ENCODE peak calls at places on chromosomes 2 and 18, in ten cellular contexts. W is DMS 273 treated with DMSO at 0.1 percent for 48 hours; E is NCI-H748 treated with DMSO at 0.1 percent for 48 hours; I is fibroblast of lung; V is choroid plexus epithelial cell; M is dorsolateral prefrontal cortex; X is NCI-H82; T is CD4-positive, CD25-positive, alpha-beta regulatory T cell; A is HuH-7.5; C is BE2C. R is an unnamed sample.
A peak's percentile ranks its signal among the peaks of the same experiment; 100 is the strongest.

GRCh38 chr2:226970362-226970761 is 134.5 kb downstream of the RHBDD1 start:
- DNase-seq in W (no peak), E (no peak), I (no peak), V (no peak), M (no peak), X (no peak), T (no peak), A (no peak), C (no peak), R (no peak)

GRCh38 chr18:7926526-7926925 is 359.4 kb downstream of the PTPRM start:
- DNase-seq in W (no peak), E (peak; percentile 80), I (no peak), V (peak; percentile 43), M (no peak), X (peak; percentile 65), T (no peak), A (peak; percentile 19), C (no peak), R (no peak)

GRCh38 chr18:7590800-7591560 is 23.9 kb downstream of the PTPRM start:
- DNase-seq in W (no peak), E (no peak), I (peak; percentile 37), V (peak; percentile 25), M (no peak), X (peak; percentile 94), T (no peak), A (no peak), C (no peak), R (no peak)

GRCh38 chr2:72901426-72901825 is 14.2 kb downstream of the SPR start:
- DNase-seq in W (no peak), E (no peak), I (no peak), V (no peak), M (no peak), X (peak; percentile 79), T (no peak), A (no peak), C (no peak), R (no peak)

GRCh38 chr2:191352536-191352935 is 107.3 kb downstream of the MYO1B start:
- DNase-seq in W (no peak), E (no peak), I (peak; percentile 92), V (peak; percentile 80), M (no peak), X (no peak), T (no peak), A (no peak), C (no peak), R (no peak)

GRCh38 chr2:113216891-113217454 is 43.2 kb downstream of the PSD4 start:
- DNase-seq in W (no peak), E (no peak), I (peak; percentile 34), V (peak; percentile 57), M (no peak), X (no peak), T (no peak), A (no peak), C (no peak), R (no peak)

GRCh38 chr2:181741756-181742155 is 61.4 kb upstream of the NEUROD1 start:
- DNase-seq in W (no peak), E (no peak), I (peak; percentile 47), V (peak; percentile 25), M (no peak), X (no peak), T (no peak), A (no peak), C (no peak), R (no peak)

GRCh38 chr2:96267159-96267971 is 1.3 kb downstream of the CIAO1 start:
- DNase-seq in W (no peak), E (no peak), I (peak; percentile 25), V (peak; percentile 55), M (no peak), X (peak; percentile 72), T (peak; percentile 31), A (peak; percentile 64), C (peak; percentile 51), R (no peak)

GRCh38 chr18:50282521-50283335 is 1.4 kb upstream of the MBD1 start:
- DNase-seq in W (no peak), E (no peak), I (no peak), V (no peak), M (no peak), X (no peak), T (no peak), A (no peak), C (no peak), R (peak; percentile 63)

GRCh38 chr2:159960413-159960812 is 102.0 kb downstream of the PLA2R1 start:
- DNase-seq in W (no peak), E (no peak), I (peak; percentile 93), V (peak; percentile 93), M (no peak), X (no peak), T (no peak), A (no peak), C (no peak), R (no peak)

GRCh38 chr2:220660277-220661155 is 911.6 kb downstream of the EPHA4 start:
- DNase-seq in W (no peak), E (no peak), I (no peak), V (no peak), M (no peak), X (no peak), T (no peak), A (no peak), C (no peak), R (no peak)

GRCh38 chr2:206423147-206423546 is 20.2 kb upstream of the ADAM23 start:
- DNase-seq in W (no peak), E (peak; percentile 35), I (peak; percentile 14), V (peak; percentile 69), M (no peak), X (peak; percentile 73), T (no peak), A (no peak), C (peak; percentile 54), R (no peak)

GRCh38 chr18:48922801-48923730 is 27.7 kb downstream of the SMAD7 start:
- DNase-seq in W (no peak), E (no peak), I (peak; percentile 97), V (peak; percentile 78), M (no peak), X (no peak), T (no peak), A (no peak), C (no peak), R (peak; percentile 73)

GRCh38 chr2:234306426-234307173 is 190.3 kb downstream of the ARL4C start:
- DNase-seq in W (no peak), E (no peak), I (no peak), V (no peak), M (no peak), X (no peak), T (no peak), A (no peak), C (no peak), R (no peak)

GRCh38 chr18:12234451-12235190 is 19.5 kb upstream of the CIDEA start:
- DNase-seq in W (no peak), E (no peak), I (no peak), V (no peak), M (no peak), X (no peak), T (no peak), A (peak; percentile 1), C (no peak), R (no peak)

GRCh38 chr2:45173513-45173912 is 164.3 kb upstream of the SIX2 start:
- DNase-seq in W (no peak), E (no peak), I (peak; percentile 93), V (peak; percentile 90), M (no peak), X (no peak), T (no peak), A (no peak), C (no peak), R (peak; percentile 32)

GRCh38 chr18:12041561-12041960 is 52.1 kb upstream of the ANKRD62 start:
- DNase-seq in W (no peak), E (no peak), I (peak; percentile 93), V (peak; percentile 95), M (no peak), X (no peak), T (no peak), A (no peak), C (no peak), R (no peak)

GRCh38 chr2:58702302-58702696 is 461.2 kb upstream of the FANCL start:
- DNase-seq in W (no peak), E (no peak), I (peak; percentile 76), V (peak; percentile 49), M (no peak), X (no peak), T (no peak), A (no peak), C (no peak), R (no peak)